ENCODE peak calls at places on chromosome 10, in seven cellular contexts. One of them, this sample, is unnamed.
A peak's percentile ranks its signal among the peaks of the same experiment; 100 is the strongest.

GRCh38 chr10:14184841-14185500 is 145.8 kb downstream of the FRMD4A start:
- DNase-seq in OCI-LY7: peak; percentile 74
- DNase-seq in upper lobe of left lung: no peak
- DNase-seq in GM23338: peak; percentile 68
- DNase-seq in HCT116: no peak
- DNase-seq in mammary epithelial cell: peak; percentile 87
- DNase-seq in ovary: no peak
- DNase-seq in this sample: no peak

GRCh38 chr10:36783400-36783799 is 342.0 kb upstream of the ANKRD30A start:
- DNase-seq in OCI-LY7: no peak
- DNase-seq in upper lobe of left lung: no peak
- DNase-seq in GM23338: no peak
- DNase-seq in HCT116: no peak
- DNase-seq in mammary epithelial cell: no peak
- DNase-seq in ovary: no peak
- DNase-seq in this sample: no peak

GRCh38 chr10:70669015-70669414 is 3.3 kb upstream of the ADAMTS14 start:
- DNase-seq in OCI-LY7: no peak
- DNase-seq in upper lobe of left lung: no peak
- DNase-seq in GM23338: no peak
- DNase-seq in HCT116: no peak
- DNase-seq in mammary epithelial cell: no peak
- DNase-seq in ovary: no peak
- DNase-seq in this sample: no peak

GRCh38 chr10:104277785-104278184 is 8.8 kb downstream of the GSTO2 start:
- DNase-seq in OCI-LY7: no peak
- DNase-seq in upper lobe of left lung: no peak
- DNase-seq in GM23338: no peak
- DNase-seq in HCT116: no peak
- DNase-seq in mammary epithelial cell: no peak
- DNase-seq in ovary: no peak
- DNase-seq in this sample: no peak

GRCh38 chr10:62183442-62183841 is 85.2 kb downstream of the RTKN2 start:
- DNase-seq in OCI-LY7: peak; percentile 20
- DNase-seq in upper lobe of left lung: no peak
- DNase-seq in GM23338: no peak
- DNase-seq in HCT116: no peak
- DNase-seq in mammary epithelial cell: peak; percentile 31
- DNase-seq in ovary: no peak
- DNase-seq in this sample: no peak

GRCh38 chr10:118458957-118459641 is 117.0 kb upstream of the FAM204A start:
- DNase-seq in OCI-LY7: no peak
- DNase-seq in upper lobe of left lung: no peak
- DNase-seq in GM23338: peak; percentile 24
- DNase-seq in HCT116: no peak
- DNase-seq in mammary epithelial cell: no peak
- DNase-seq in ovary: no peak
- DNase-seq in this sample: no peak

GRCh38 chr10:51422311-51423120 is 276.9 kb downstream of the CSTF2T start:
- DNase-seq in OCI-LY7: peak; percentile 23
- DNase-seq in upper lobe of left lung: peak; percentile 24
- DNase-seq in GM23338: peak; percentile 79
- DNase-seq in HCT116: peak; percentile 16
- DNase-seq in mammary epithelial cell: peak; percentile 14
- DNase-seq in ovary: peak; percentile 39
- DNase-seq in this sample: peak; percentile 64

GRCh38 chr10:44958196-44958896 is 1.3 kb upstream of the RASSF4 start:
- DNase-seq in OCI-LY7: no peak
- DNase-seq in upper lobe of left lung: peak; percentile 70
- DNase-seq in GM23338: no peak
- DNase-seq in HCT116: no peak
- DNase-seq in mammary epithelial cell: peak; percentile 60
- DNase-seq in ovary: no peak
- DNase-seq in this sample: no peak

GRCh38 chr10:16527452-16527851 is 5.8 kb upstream of the C1QL3 start:
- DNase-seq in OCI-LY7: no peak
- DNase-seq in upper lobe of left lung: no peak
- DNase-seq in GM23338: peak; percentile 48
- DNase-seq in HCT116: no peak
- DNase-seq in mammary epithelial cell: no peak
- DNase-seq in ovary: no peak
- DNase-seq in this sample: no peak

GRCh38 chr10:111410740-111411139 is 333.9 kb downstream of the ADRA2A start:
- DNase-seq in OCI-LY7: no peak
- DNase-seq in upper lobe of left lung: no peak
- DNase-seq in GM23338: no peak
- DNase-seq in HCT116: no peak
- DNase-seq in mammary epithelial cell: no peak
- DNase-seq in ovary: no peak
- DNase-seq in this sample: no peak

GRCh38 chr10:58577394-58577793 is 64.7 kb downstream of the BICC1 start:
- DNase-seq in OCI-LY7: no peak
- DNase-seq in upper lobe of left lung: no peak
- DNase-seq in GM23338: no peak
- DNase-seq in HCT116: no peak
- DNase-seq in mammary epithelial cell: no peak
- DNase-seq in ovary: no peak
- DNase-seq in this sample: no peak

GRCh38 chr10:53598914-53599313 is 826.3 kb upstream of the MBL2 start:
- DNase-seq in OCI-LY7: no peak
- DNase-seq in upper lobe of left lung: no peak
- DNase-seq in GM23338: peak; percentile 94
- DNase-seq in HCT116: no peak
- DNase-seq in mammary epithelial cell: peak; percentile 92
- DNase-seq in ovary: no peak
- DNase-seq in this sample: no peak

GRCh38 chr10:24962998-24963397 is 10.6 kb upstream of the PRTFDC1 start:
- DNase-seq in OCI-LY7: no peak
- DNase-seq in upper lobe of left lung: no peak
- DNase-seq in GM23338: no peak
- DNase-seq in HCT116: peak; percentile 90
- DNase-seq in mammary epithelial cell: peak; percentile 97
- DNase-seq in ovary: no peak
- DNase-seq in this sample: peak; percentile 39

GRCh38 chr10:131653550-131654470 is 247.0 kb upstream of the PPP2R2D start:
- DNase-seq in OCI-LY7: no peak
- DNase-seq in upper lobe of left lung: no peak
- DNase-seq in GM23338: no peak
- DNase-seq in HCT116: no peak
- DNase-seq in mammary epithelial cell: no peak
- DNase-seq in ovary: no peak
- DNase-seq in this sample: no peak

GRCh38 chr10:64733980-64734379 is 1212.8 kb downstream of the REEP3 start:
- DNase-seq in OCI-LY7: peak; percentile 0
- DNase-seq in upper lobe of left lung: no peak
- DNase-seq in GM23338: peak; percentile 47
- DNase-seq in HCT116: peak; percentile 33
- DNase-seq in mammary epithelial cell: no peak
- DNase-seq in ovary: no peak
- DNase-seq in this sample: peak; percentile 65
- TF ChIP-seq CTCF in OCI-LY7: peak; percentile 54
- TF ChIP-seq CTCF in upper lobe of left lung: no peak
- TF ChIP-seq CTCF in GM23338: peak; percentile 75
- TF ChIP-seq CTCF in HCT116: peak; percentile 68
- TF ChIP-seq CTCF in mammary epithelial cell: no peak
- TF ChIP-seq CTCF in ovary: no peak
- TF ChIP-seq CTCF in this sample: peak; percentile 52

DNA sequence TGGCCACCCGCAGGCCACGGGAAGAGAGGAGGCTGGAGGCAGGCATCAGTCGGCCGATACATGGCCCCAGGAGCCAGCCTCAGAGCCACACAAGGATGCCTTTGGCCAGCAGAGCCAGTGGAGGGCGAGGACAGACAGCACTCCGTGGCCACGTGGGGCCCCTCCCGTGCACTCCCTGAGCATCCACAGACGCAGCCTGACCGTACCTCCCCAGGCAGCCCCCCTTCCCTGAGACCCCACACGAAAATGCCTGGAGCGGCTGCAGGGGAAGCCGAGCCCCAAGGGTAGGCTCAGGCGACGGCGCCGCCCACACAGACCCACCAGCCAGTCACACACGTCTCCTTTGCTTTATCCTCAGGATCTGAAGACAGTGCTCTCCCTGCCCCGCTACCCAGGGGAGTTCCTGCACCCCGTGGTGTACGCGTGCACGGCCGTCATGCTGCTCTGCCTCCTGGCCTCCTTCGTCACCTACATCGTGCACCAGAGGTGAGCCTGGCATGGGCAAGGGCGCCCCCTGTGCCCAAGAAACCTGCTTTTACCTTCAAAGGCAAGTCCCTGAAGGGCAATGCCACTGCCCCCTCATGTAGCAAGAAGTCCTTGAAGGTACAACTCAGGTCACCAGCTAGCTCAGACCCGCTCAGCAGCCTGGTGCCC is 9.0 kb downstream of the ADGRA1 start:
- DNase-seq in OCI-LY7: no peak
- DNase-seq in upper lobe of left lung: no peak
- DNase-seq in GM23338: no peak
- DNase-seq in HCT116: no peak
- DNase-seq in mammary epithelial cell: no peak
- DNase-seq in ovary: no peak
- DNase-seq in this sample: no peak
- TF ChIP-seq CTCF in OCI-LY7: no peak
- TF ChIP-seq CTCF in upper lobe of left lung: no peak
- TF ChIP-seq CTCF in GM23338: peak; percentile 68
- TF ChIP-seq CTCF in HCT116: peak; percentile 27
- TF ChIP-seq CTCF in mammary epithelial cell: no peak
- TF ChIP-seq CTCF in ovary: no peak
- TF ChIP-seq CTCF in this sample: no peak

GRCh38 chr10:60661627-60662026 is 116.7 kb upstream of the CDK1 start:
- DNase-seq in OCI-LY7: no peak
- DNase-seq in upper lobe of left lung: no peak
- DNase-seq in GM23338: peak; percentile 37
- DNase-seq in HCT116: peak; percentile 58
- DNase-seq in mammary epithelial cell: no peak
- DNase-seq in ovary: no peak
- DNase-seq in this sample: peak; percentile 43

GRCh38 chr10:60663850-60664249 is 114.4 kb upstream of the CDK1 start:
- DNase-seq in OCI-LY7: no peak
- DNase-seq in upper lobe of left lung: no peak
- DNase-seq in GM23338: no peak
- DNase-seq in HCT116: no peak
- DNase-seq in mammary epithelial cell: no peak
- DNase-seq in ovary: no peak
- DNase-seq in this sample: no peak

GRCh38 chr10:60664859-60665258 is 113.4 kb upstream of the CDK1 start:
- DNase-seq in OCI-LY7: no peak
- DNase-seq in upper lobe of left lung: no peak
- DNase-seq in GM23338: peak; percentile 49
- DNase-seq in HCT116: no peak
- DNase-seq in mammary epithelial cell: no peak
- DNase-seq in ovary: no peak
- DNase-seq in this sample: no peak

GRCh38 chr10:60660625-60661024 is 117.7 kb upstream of the CDK1 start:
- DNase-seq in OCI-LY7: no peak
- DNase-seq in upper lobe of left lung: no peak
- DNase-seq in GM23338: no peak
- DNase-seq in HCT116: no peak
- DNase-seq in mammary epithelial cell: no peak
- DNase-seq in ovary: no peak
- DNase-seq in this sample: no peak

GRCh38 chr10:60662917-60663614 is 115.2 kb upstream of the CDK1 start:
- DNase-seq in OCI-LY7: no peak
- DNase-seq in upper lobe of left lung: no peak
- DNase-seq in GM23338: no peak
- DNase-seq in HCT116: peak; percentile 7
- DNase-seq in mammary epithelial cell: peak; percentile 18
- DNase-seq in ovary: no peak
- DNase-seq in this sample: no peak
- TF ChIP-seq CTCF in OCI-LY7: no peak
- TF ChIP-seq CTCF in upper lobe of left lung: no peak
- TF ChIP-seq CTCF in GM23338: no peak
- TF ChIP-seq CTCF in HCT116: peak; percentile 30
- TF ChIP-seq CTCF in mammary epithelial cell: no peak
- TF ChIP-seq CTCF in ovary: no peak
- TF ChIP-seq CTCF in this sample: no peak

DNA sequence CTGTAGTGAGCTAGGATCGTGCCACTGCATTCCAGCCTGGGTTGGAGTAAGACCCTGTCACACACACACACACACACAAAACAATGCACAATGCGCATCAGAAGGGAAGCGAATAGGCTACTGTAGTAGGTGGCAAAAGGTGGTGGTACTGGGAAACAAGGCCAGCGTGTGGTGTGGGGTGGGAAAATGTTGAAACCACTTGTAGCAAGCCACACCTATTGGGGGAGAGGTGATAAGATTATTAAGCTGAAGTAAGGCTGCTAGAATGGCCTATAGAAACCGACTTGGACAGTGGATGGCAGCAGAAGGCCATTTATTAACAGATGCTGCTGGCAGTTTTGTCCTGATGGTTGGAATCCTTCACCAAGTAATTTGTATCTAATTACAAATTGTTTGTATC is 7.2 kb upstream of the CHCHD1 start:
- DNase-seq in OCI-LY7: peak; percentile 53
- DNase-seq in upper lobe of left lung: no peak
- DNase-seq in GM23338: no peak
- DNase-seq in HCT116: no peak
- DNase-seq in mammary epithelial cell: peak; percentile 28
- DNase-seq in ovary: no peak
- DNase-seq in this sample: peak; percentile 29
- TF ChIP-seq CTCF in OCI-LY7: peak; percentile 62
- TF ChIP-seq CTCF in upper lobe of left lung: no peak
- TF ChIP-seq CTCF in GM23338: no peak
- TF ChIP-seq CTCF in HCT116: peak; percentile 10
- TF ChIP-seq CTCF in mammary epithelial cell: no peak
- TF ChIP-seq CTCF in ovary: no peak
- TF ChIP-seq CTCF in this sample: no peak

GRCh38 chr10:113126506-113127192 is 176.6 kb downstream of the TCF7L2 start:
- DNase-seq in OCI-LY7: no peak
- DNase-seq in upper lobe of left lung: peak; percentile 71
- DNase-seq in GM23338: peak; percentile 83
- DNase-seq in HCT116: no peak
- DNase-seq in mammary epithelial cell: peak; percentile 63
- DNase-seq in ovary: peak; percentile 74
- DNase-seq in this sample: peak; percentile 72
- TF ChIP-seq CTCF in OCI-LY7: no peak
- TF ChIP-seq CTCF in upper lobe of left lung: peak; percentile 84
- TF ChIP-seq CTCF in GM23338: peak; percentile 68
- TF ChIP-seq CTCF in HCT116: peak; percentile 32
- TF ChIP-seq CTCF in mammary epithelial cell: peak; percentile 49
- TF ChIP-seq CTCF in ovary: peak; percentile 64
- TF ChIP-seq CTCF in this sample: peak; percentile 62

This sample was measured in Calu3.